ENCODE peak calls at places on chromosomes 12 and 14, in five cellular contexts. A is HepG2, V is tibial nerve, D is suprapubic skin, F is transverse colon. B is an unnamed sample.

GRCh38 chr12:77816196-77816595 is 14.5 kb upstream of the NAV3 start:
- DNase-seq in V (no peak), F (no peak), A (no peak), D (no peak), B (no peak)

GRCh38 chr14:55117816-55118441 is 11.1 kb upstream of the LGALS3 start:
- DNase-seq in F (no peak), V (peak; percentile 49), D (no peak), A (no peak), B (peak; percentile 38)

GRCh38 chr12:114751712-114752111 is 67.7 kb upstream of the TBX3 start:
- DNase-seq in D (no peak), V (no peak), F (no peak), A (no peak), B (no peak)

GRCh38 chr12:94535614-94535932 is 75.9 kb upstream of the CEP83 start:
- DNase-seq in A (peak; percentile 67), V (no peak), D (no peak), F (no peak), B (no peak)

GRCh38 chr12:54958048-54958658 is 26.4 kb downstream of the TESPA1 start:
- DNase-seq in F (peak; percentile 29), A (peak; percentile 39), V (peak; percentile 57), D (no peak), B (no peak)

GRCh38 chr12:2008677-2009076 is 4.4 kb upstream of the DCP1B start:
- DNase-seq in F (no peak), D (no peak), A (no peak), V (no peak), B (no peak)

GRCh38 chr14:61150851-61151250 is 130.3 kb downstream of the TMEM30B start:
- DNase-seq in D (no peak), A (no peak), F (no peak), V (no peak), B (no peak)

GRCh38 chr14:64407329-64407728 is 19.2 kb downstream of the MTHFD1 start:
- DNase-seq in D (no peak), F (no peak), A (no peak), V (no peak), B (no peak)

GRCh38 chr14:33776871-33777270 is 174.0 kb downstream of the EGLN3 start:
- DNase-seq in A (no peak), F (no peak), D (no peak), V (no peak), B (no peak)

GRCh38 chr12:89775336-89776005 is 66.8 kb upstream of the ATP2B1 start:
- DNase-seq in D (no peak), A (no peak), V (no peak), F (no peak), B (no peak)

GRCh38 chr12:69495071-69495470 is 24.9 kb downstream of the FRS2 start:
- DNase-seq in A (no peak), D (no peak), V (no peak), F (no peak), B (no peak)

GRCh38 chr12:118038122-118038521 is 21.6 kb downstream of the RFC5 start:
- DNase-seq in V (no peak), A (no peak), D (no peak), F (no peak), B (no peak)

GRCh38 chr14:65972891-65973290 is 513.3 kb upstream of the CCDC196 start:
- DNase-seq in V (no peak), F (no peak), A (no peak), D (no peak), B (no peak)

GRCh38 chr12:51191516-51192283 is 18.8 kb upstream of the TFCP2 start:
- DNase-seq in F (no peak), V (no peak), D (no peak), A (no peak), B (no peak)

GRCh38 chr12:80230068-80230467 is 130.7 kb downstream of the OTOGL start:
- DNase-seq in F (no peak), D (no peak), V (no peak), A (no peak), B (no peak)

GRCh38 chr12:132524405-132524804 is 34.5 kb downstream of the FBRSL1 start:
- DNase-seq in D (no peak), A (no peak), F (no peak), V (no peak), B (peak; percentile 82)

GRCh38 chr12:12443482-12443881 is 86.6 kb downstream of the BORCS5 start:
- DNase-seq in A (no peak), F (no peak), V (peak; percentile 49), D (no peak), B (no peak)

GRCh38 chr12:62627181-62627580 is 160.6 kb downstream of the MON2 start:
- DNase-seq in A (no peak), V (no peak), D (no peak), F (no peak), B (no peak)

GRCh38 chr12:62653740-62654139 is 187.1 kb downstream of the MON2 start:
- DNase-seq in A (no peak), F (no peak), V (no peak), D (no peak), B (no peak)

GRCh38 chr12:62834406-62834805 is 100.5 kb downstream of the PPM1H start:
- DNase-seq in V (no peak), A (no peak), D (no peak), F (peak; percentile 13), B (no peak)

GRCh38 chr12:32671930-32672785 is 6.9 kb upstream of the DNM1L start:
- DNase-seq in F (peak; percentile 36), A (peak; percentile 51), D (no peak), V (peak; percentile 74), B (no peak)

GRCh38 chr12:53695148-53696138 is 19.6 kb upstream of the ATP5MC2 start:
- DNase-seq in A (no peak), V (no peak), F (peak; percentile 17), D (no peak), B (no peak)

GRCh38 chr14:49594347-49595089 is 4.2 kb upstream of the LRR1 start:
- DNase-seq in D (no peak), A (no peak), V (no peak), F (peak; percentile 68), B (no peak)

GRCh38 chr12:128268348-128268725 is 1.4 kb downstream of the TMEM132C start:
- DNase-seq in D (no peak), A (no peak), V (no peak), F (no peak), B (peak; percentile 81)

GRCh38 chr12:75823475-75823874 is 208.1 kb downstream of the PHLDA1 start:
- DNase-seq in D (no peak), V (no peak), F (no peak), A (no peak), B (no peak)

GRCh38 chr12:77469614-77470333 is 360.9 kb upstream of the NAV3 start:
- DNase-seq in A (no peak), F (no peak), D (no peak), V (no peak), B (no peak)

GRCh38 chr12:104793968-104794367 is 164.1 kb downstream of the SLC41A2 start:
- DNase-seq in D (no peak), V (no peak), F (no peak), A (no peak), B (no peak)

GRCh38 chr12:11885261-11886038 is 185.3 kb upstream of the BCL2L14 start:
- DNase-seq in A (peak; percentile 94), F (peak; percentile 67), V (no peak), D (no peak), B (no peak)

GRCh38 chr12:6724409-6724797 is 557 bp downstream of the COPS7A start:
- DNase-seq in A (peak; percentile 20), D (no peak), V (no peak), F (peak; percentile 33), B (peak; percentile 32)

GRCh38 chr12:17016116-17016864 is 410.3 kb upstream of the LMO3 start:
- DNase-seq in D (no peak), V (no peak), F (no peak), A (no peak), B (no peak)

GRCh38 chr14:39884091-39884490 is 451.9 kb upstream of the FBXO33 start:
- DNase-seq in F (no peak), D (no peak), V (no peak), A (no peak), B (no peak)

GRCh38 chr14:41749425-41749824 is 142.7 kb downstream of the LRFN5 start:
- DNase-seq in D (no peak), V (no peak), A (peak; percentile 23), F (no peak), B (no peak)

DNA sequence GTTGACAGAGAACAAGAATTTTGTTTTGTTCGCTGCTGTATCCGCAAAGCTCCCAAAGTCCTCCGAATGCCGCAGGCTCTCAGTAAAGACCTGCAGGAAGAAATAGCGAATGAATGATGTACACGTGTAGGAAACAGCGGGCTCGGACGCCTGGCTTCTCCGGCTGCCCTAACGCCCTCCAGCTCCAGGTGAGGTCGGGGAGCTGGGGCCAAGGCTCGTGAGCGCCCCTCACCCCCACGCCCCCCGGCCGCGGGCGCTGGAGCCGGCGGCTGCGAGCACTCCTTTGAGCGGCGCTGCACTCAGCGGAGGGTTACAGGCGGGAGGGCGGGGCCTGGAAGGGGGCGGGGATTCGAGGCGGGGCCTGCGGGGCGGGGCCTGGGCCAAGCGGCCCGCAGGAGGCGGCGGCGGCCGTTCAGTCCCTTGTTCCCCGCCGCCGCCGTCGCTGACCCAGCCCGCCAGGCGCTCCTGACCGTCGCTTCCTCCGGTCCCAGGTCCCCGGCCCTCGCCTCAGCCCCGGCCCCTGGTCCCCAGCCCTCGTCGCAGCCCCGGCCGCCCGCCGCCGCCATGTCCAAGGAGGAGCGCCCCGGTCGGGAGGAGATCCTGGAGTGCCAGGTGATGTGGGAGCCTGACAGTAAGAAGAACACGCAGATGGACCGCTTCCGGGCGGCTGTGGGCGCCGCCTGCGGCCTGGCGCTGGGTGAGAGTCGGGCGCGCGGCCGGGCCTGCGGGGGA is at the start of gene AACS:
- DNase-seq in F (peak; percentile 83), D (peak; percentile 88), A (peak; percentile 49), V (peak; percentile 68), B (peak; percentile 75)
- TF ChIP-seq POLR2A in F (peak; percentile 56), D (no peak), A (peak; percentile 82), V (peak; percentile 62), B (no peak)

DNA sequence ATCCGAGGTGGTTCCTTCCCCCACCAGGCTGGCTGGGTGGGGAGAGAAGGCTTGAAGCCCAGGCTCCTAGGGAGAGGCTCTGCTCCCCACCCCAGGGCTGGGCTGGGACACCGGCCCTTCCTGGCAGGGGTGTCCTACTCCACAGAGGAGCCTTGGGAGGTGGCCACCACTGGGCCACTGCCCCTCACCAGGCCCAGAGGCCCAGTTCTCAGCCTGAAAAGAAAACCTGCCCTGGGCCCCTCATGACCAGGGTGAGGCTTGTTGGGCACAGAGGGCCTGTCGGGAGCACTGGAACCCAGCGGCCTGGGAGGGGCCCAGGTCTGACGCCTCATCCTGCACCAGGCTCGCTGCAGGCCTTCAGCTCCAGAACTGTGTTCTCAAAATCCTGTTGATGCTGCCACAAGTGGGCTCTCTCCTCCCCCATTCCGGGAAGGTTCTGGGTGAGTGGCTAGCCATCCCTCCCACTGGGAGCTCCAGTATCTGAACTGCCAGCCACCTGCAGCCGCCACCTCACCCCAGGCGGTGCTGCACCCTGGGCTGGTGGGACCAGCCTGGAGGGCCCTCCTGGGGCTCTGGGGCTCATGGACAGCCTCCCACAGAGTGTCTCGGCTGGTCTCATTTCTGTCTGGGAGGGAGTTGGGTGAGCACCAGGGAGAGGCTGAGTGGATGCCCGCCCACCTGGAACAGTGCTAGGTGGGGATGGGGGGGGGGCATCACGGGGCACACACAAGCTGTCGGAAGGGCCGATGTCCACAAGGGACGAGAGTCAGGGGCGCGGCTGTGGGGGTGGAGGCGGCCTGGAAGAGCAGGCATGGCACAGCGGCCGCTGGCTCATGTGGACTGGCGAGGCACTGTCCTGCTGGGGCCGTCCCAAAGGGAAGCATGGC is 11.8 kb downstream of the BAG5 start:
- DNase-seq in F (no peak), V (no peak), A (no peak), D (peak; percentile 76), B (peak; percentile 79)
- TF ChIP-seq EP300 in F (no peak), V (no peak), A (no peak), D (no peak), B (no peak)

GRCh38 chr14:22691171-22691570 is 47.0 kb upstream of the OR6J1 start:
- DNase-seq in V (no peak), F (no peak), A (no peak), D (no peak), B (no peak)
- TF ChIP-seq POLR2A in V (no peak), F (no peak), A (no peak), D (no peak), B (no peak)

GRCh38 chr14:69175130-69175529 is 16.2 kb upstream of the EXD2 start:
- DNase-seq in A (no peak), F (no peak), V (no peak), D (no peak), B (no peak)
- TF ChIP-seq EP300 in A (no peak), F (no peak), V (no peak), D (no peak), B (no peak)

B was measured in upper lobe of left lung.